ENCODE peak calls at places on chromosomes 4 and X, in nine cellular contexts. R is glutamatergic neuron; B is H9; M is HCT116; P is progenitor cell of endocrine pancreas; D is stomach; C is endothelial cell; A is OCI-LY7; K is CD4-positive, alpha-beta T cell. L is an unnamed sample.

GRCh38 chr4:185608223-185608622 is 72.9 kb upstream of the PDLIM3 start:
- DNase-seq in D (no peak), K (no peak), R (no peak), M (no peak), C (no peak), A (no peak), B (no peak), P (no peak), L (no peak)

GRCh38 chrX:118348186-118348810 is 2.4 kb downstream of the WDR44 start:
- DNase-seq in C (no peak), K (no peak), A (no peak), M (no peak), R (no peak), B (no peak), P (no peak), D (no peak), L (no peak)

GRCh38 chr4:144582105-144582850 is 63.7 kb upstream of the HHIP start:
- DNase-seq in K (no peak), B (no peak), A (no peak), D (no peak), P (no peak), M (no peak), R (no peak), C (no peak), L (no peak)

GRCh38 chrX:150478496-150479492 is 89.6 kb upstream of the MTM1 start:
- DNase-seq in K (no peak), C (no peak), D (no peak), A (no peak), B (no peak), P (no peak), M (no peak), R (no peak), L (no peak)

GRCh38 chr4:169158860-169159259 is 111.9 kb downstream of the SH3RF1 start:
- DNase-seq in P (no peak), B (no peak), C (no peak), M (no peak), K (no peak), D (no peak), R (no peak), A (no peak), L (no peak)

GRCh38 chr4:88523325-88524129 is at the start of gene PYURF:
- DNase-seq in A (peak), B (peak), P (peak), K (peak), D (peak), C (peak), M (peak), R (peak), L (peak)

GRCh38 chr4:132266374-132266773 is 882.7 kb upstream of the PCDH10 start:
- DNase-seq in B (no peak), M (no peak), C (no peak), K (no peak), D (no peak), R (no peak), P (no peak), A (peak), L (no peak)

GRCh38 chr4:52552778-52553177 is 106.3 kb downstream of the USP46 start:
- DNase-seq in B (no peak), P (no peak), C (no peak), A (no peak), R (no peak), M (no peak), D (no peak), K (no peak), L (no peak)

GRCh38 chr4:54719378-54719777 is 61.6 kb downstream of the KIT start:
- DNase-seq in B (no peak), M (no peak), K (no peak), D (no peak), R (no peak), P (no peak), A (no peak), C (no peak), L (no peak)

GRCh38 chrX:69173906-69174305 is 8.7 kb upstream of the PJA1 start:
- DNase-seq in M (no peak), D (no peak), P (no peak), R (peak), C (peak), K (no peak), B (peak), A (no peak), L (no peak)

GRCh38 chr4:1510931-1511330 is 104.7 kb upstream of the NKX1-1 start:
- DNase-seq in R (no peak), D (no peak), M (no peak), C (no peak), A (no peak), K (no peak), B (no peak), P (no peak), L (no peak)

GRCh38 chrX:100643943-100644587 is at the start of gene SRPX2:
- DNase-seq in M (peak), B (no peak), A (no peak), C (no peak), R (no peak), P (no peak), D (no peak), K (no peak), L (no peak)

GRCh38 chr4:9703391-9703790 is 78.0 kb upstream of the DRD5 start:
- DNase-seq in C (peak), B (peak), M (peak), K (peak), R (peak), P (peak), A (peak), D (peak), L (peak)

GRCh38 chr4:144710526-144710912 is 64.6 kb downstream of the HHIP start:
- DNase-seq in D (no peak), P (no peak), B (no peak), K (no peak), A (no peak), R (no peak), M (no peak), C (no peak), L (no peak)

GRCh38 chrX:123188081-123188480 is 4.0 kb downstream of the GRIA3 start:
- DNase-seq in M (no peak), A (no peak), D (no peak), K (no peak), P (no peak), R (no peak), C (no peak), B (no peak), L (no peak)

GRCh38 chrX:103941201-103941975 is 21.0 kb upstream of the TMSB15B start:
- DNase-seq in D (no peak), R (no peak), A (peak), B (no peak), P (no peak), M (no peak), C (no peak), K (no peak), L (no peak)

GRCh38 chrX:98071331-98071730 is 1187.6 kb downstream of the RPA4 start:
- DNase-seq in B (no peak), C (no peak), D (no peak), R (no peak), M (no peak), P (no peak), A (no peak), K (no peak), L (no peak)

GRCh38 chr4:76420901-76421581 is at the start of gene CCDC158:
- DNase-seq in K (no peak), A (no peak), C (no peak), M (no peak), D (peak), B (no peak), R (no peak), P (no peak), L (no peak)

GRCh38 chrX:125436855-125437254 is 117.2 kb downstream of the TEX13C start:
- DNase-seq in B (no peak), D (no peak), K (no peak), C (no peak), A (peak), M (no peak), P (no peak), R (no peak), L (no peak)

GRCh38 chrX:97639526-97639925 is 755.8 kb downstream of the RPA4 start:
- DNase-seq in A (no peak), B (peak), M (no peak), R (peak), K (no peak), D (no peak), C (no peak), P (no peak), L (peak)

GRCh38 chr4:153483432-153484418 is 17.6 kb downstream of the TMEM131L start:
- DNase-seq in P (no peak), A (no peak), B (no peak), C (no peak), D (no peak), R (no peak), K (no peak), M (no peak), L (no peak)

GRCh38 chr4:56552273-56552672 is 46.7 kb downstream of the ARL9 start:
- DNase-seq in K (no peak), B (no peak), M (no peak), A (no peak), C (no peak), R (no peak), P (no peak), D (no peak), L (no peak)

GRCh38 chr4:4605849-4606248 is 64.0 kb upstream of the STX18 start:
- DNase-seq in B (no peak), M (no peak), C (no peak), R (no peak), K (no peak), A (no peak), P (no peak), D (no peak), L (no peak)

GRCh38 chrX:122625239-122625638 is 558.8 kb upstream of the GRIA3 start:
- DNase-seq in P (no peak), A (no peak), M (no peak), K (no peak), D (no peak), C (no peak), B (no peak), R (no peak), L (no peak)

GRCh38 chrX:427812-428725 is 41.4 kb upstream of the PPP2R3B start:
- DNase-seq in C (no peak), R (peak), D (no peak), M (no peak), B (peak), A (peak), K (no peak), P (peak), L (peak)

GRCh38 chr4:120886183-120886582 is 36.3 kb downstream of the PRDM5 start:
- DNase-seq in M (no peak), B (no peak), R (no peak), D (no peak), K (no peak), P (no peak), A (no peak), C (no peak), L (no peak)

GRCh38 chrX:40202456-40202855 is 104.7 kb upstream of the BCOR start:
- DNase-seq in R (no peak), A (no peak), D (no peak), C (no peak), P (no peak), M (no peak), K (no peak), B (no peak), L (no peak)

GRCh38 chr4:15601862-15602261 is 53.3 kb downstream of the FBXL5 start:
- DNase-seq in P (no peak), C (no peak), A (no peak), M (no peak), K (no peak), D (no peak), R (no peak), B (no peak), L (no peak)

GRCh38 chrX:149476513-149476912 is 28.6 kb downstream of the IDS start:
- DNase-seq in B (no peak), D (no peak), K (no peak), R (no peak), C (no peak), A (no peak), M (no peak), P (no peak), L (no peak)

GRCh38 chr4:80043534-80043933 is 29.5 kb downstream of the ANTXR2 start:
- DNase-seq in A (no peak), K (no peak), C (no peak), R (no peak), B (no peak), D (no peak), M (no peak), P (no peak), L (no peak)

GRCh38 chr4:54226399-54227260 is 2.5 kb upstream of the PDGFRA start:
- DNase-seq in B (peak), P (no peak), A (no peak), C (peak), D (no peak), R (peak), M (no peak), K (no peak), L (no peak)

GRCh38 chrX:124232523-124233201 is 99.8 kb upstream of the TEX13D start:
- DNase-seq in B (no peak), D (no peak), A (no peak), K (no peak), R (no peak), M (no peak), P (no peak), C (no peak), L (no peak)

GRCh38 chrX:71164071-71164470 is 19.4 kb downstream of the NLGN3 start:
- DNase-seq in K (no peak), D (no peak), A (no peak), B (no peak), P (no peak), M (no peak), C (no peak), R (no peak), L (no peak)

GRCh38 chrX:119181491-119181890 is 53.9 kb upstream of the KIAA1210 start:
- DNase-seq in D (no peak), B (peak), P (no peak), A (no peak), M (peak), C (peak), K (no peak), R (no peak), L (no peak)

GRCh38 chr4:93828830-93829530 is 427 bp downstream of the ATOH1 start:
- DNase-seq in A (no peak), M (no peak), C (peak), B (peak), P (peak), K (no peak), R (peak), D (no peak), L (peak)

GRCh38 chrX:80747832-80748231 is 61.8 kb downstream of the BRWD3 start:
- DNase-seq in P (no peak), A (no peak), C (no peak), K (no peak), M (no peak), B (no peak), D (no peak), R (no peak), L (no peak)

GRCh38 chr4:16532240-16532990 is 306.1 kb upstream of the TAPT1 start:
- DNase-seq in D (no peak), C (no peak), R (no peak), K (no peak), A (no peak), M (no peak), B (no peak), P (no peak), L (no peak)

GRCh38 chr4:128863314-128864075 is 54.0 kb downstream of the JADE1 start:
- DNase-seq in A (peak), P (peak), B (peak), R (peak), K (peak), C (peak), M (peak), D (peak), L (peak)

DNA sequence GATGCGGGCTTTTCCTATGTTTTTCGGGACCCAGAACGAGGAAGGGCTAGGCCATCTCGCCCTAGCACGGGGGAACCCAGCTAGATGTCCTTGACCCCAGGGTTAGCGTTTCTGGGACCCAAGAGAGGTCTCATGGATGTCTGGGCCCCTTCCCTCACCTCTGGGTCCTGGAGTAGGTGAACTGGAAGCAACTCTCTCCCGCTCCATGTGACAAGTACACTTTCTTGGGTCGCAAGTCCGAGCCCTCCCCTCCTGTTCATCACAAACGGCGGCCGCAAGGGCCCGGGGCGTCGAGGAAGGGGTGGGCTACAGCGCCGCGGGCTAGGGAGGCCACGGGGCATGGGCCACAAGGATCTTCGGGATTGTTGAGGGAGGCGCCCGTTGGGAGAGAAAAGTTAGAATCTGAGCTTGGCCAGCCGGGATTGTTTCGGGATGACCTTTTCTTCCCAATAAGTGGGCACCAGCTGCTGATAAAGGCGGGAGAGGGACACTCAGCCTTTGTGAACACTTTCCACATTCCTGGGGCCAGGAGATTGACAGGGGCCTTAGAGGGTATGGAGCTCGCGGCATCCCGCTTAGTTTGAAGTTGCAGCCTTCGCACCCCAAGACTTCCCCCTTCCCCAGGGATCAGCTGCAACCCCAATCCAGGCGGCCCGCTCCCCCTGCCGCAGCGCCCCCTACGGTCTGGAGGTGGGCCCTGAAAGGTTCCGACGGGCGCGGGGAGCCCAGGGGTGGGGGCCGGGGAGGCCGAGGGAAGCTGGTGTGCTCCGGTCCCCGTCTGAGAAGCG is 137.0 kb upstream of the ZIC3 start:
- DNase-seq in B (peak), C (peak), P (no peak), D (no peak), M (no peak), A (no peak), K (no peak), R (peak), L (no peak)
- TF ChIP-seq CTCF in B (peak), C (no peak), P (peak), D (no peak), M (no peak), A (no peak), K (no peak), R (peak), L (peak)

GRCh38 chrX:151725338-151725614 is 9.3 kb upstream of the CNGA2 start:
- DNase-seq in K (no peak), A (no peak), P (no peak), R (no peak), M (no peak), C (no peak), B (no peak), D (no peak), L (no peak)
- TF ChIP-seq CTCF in K (no peak), A (no peak), P (no peak), R (no peak), M (no peak), C (no peak), B (no peak), D (no peak), L (no peak)

DNA sequence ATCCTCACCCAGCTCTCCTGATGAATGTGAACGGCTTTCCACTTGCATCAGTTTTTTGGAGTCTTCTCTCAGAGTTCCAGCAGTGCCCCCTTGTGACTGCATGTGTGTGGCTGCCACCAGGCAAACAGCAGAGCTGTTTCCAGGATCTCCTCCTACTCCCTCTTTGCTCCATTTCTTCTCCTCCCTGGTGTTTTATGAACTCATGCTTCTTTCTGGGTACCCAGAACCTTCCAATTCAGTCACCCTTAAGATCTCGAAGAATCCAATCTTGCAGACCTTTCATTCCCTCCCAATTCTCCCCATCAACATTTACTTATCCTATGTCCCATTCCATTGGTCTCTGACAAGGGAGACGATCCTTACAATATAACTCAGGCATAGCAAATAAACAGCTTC is 6.8 kb upstream of the TCEANC start:
- DNase-seq in B (peak), C (peak), R (peak), P (peak), M (peak), K (no peak), A (peak), D (peak), L (peak)
- TF ChIP-seq CTCF in B (peak), C (no peak), R (peak), P (peak), M (peak), K (no peak), A (peak), D (peak), L (peak)

DNA sequence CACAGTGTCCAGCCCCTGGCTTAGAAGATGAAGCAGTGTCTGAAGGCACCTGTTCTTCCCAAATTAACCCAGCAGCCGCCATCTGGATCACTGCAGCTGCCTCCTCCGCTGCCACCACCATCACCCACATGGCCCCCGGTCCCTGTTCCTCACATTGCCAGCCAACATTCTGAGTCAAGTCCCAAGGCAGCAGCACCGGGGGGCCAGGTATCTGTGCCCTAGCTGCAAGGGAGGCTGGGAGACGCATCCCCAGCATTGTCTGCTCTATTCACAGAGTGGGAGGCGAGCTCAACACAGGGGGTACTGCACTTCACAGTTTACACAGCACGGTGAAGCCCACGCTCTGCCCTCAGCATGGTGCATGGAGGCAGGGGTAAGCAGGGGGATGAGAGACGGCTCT is 42.3 kb upstream of the MAN2B2 start:
- DNase-seq in M (no peak), B (no peak), D (no peak), K (no peak), R (no peak), C (no peak), A (no peak), P (no peak), L (no peak)
- TF ChIP-seq CTCF in M (no peak), B (no peak), D (no peak), K (no peak), R (no peak), C (no peak), A (no peak), P (no peak), L (no peak)

DNA sequence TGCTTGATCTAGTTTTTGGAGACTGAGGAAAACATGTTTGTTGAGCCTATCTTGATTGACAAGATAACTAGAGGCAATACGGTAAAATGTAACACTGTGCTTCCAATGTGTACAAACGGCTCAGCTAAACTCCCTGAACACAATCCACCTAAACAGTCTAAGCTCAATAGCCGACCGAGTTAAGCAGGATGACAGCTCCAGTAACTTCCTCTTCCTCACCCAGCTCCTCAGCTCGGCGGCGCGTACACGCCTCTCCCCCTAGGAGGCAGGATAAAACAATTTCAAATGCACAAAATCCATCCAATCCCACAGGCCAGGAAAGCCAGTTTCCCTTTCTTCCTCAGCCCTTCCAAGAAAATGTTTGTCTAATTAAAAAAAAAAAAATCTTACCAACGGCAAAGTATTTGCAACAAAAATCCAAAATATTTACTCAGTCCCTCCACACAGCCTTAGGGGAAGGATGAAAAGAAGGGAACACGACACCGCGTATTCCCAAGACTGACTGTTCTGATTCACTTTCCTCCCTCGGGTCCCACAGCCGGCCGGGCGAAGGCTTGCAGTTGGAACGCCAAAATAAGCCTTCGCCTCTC is 996 bp downstream of the CNOT6L start:
- DNase-seq in B (peak), C (peak), R (peak), D (peak), K (peak), P (peak), A (peak), M (peak), L (peak)
- TF ChIP-seq CTCF in B (peak), C (no peak), R (no peak), D (peak), K (peak), P (peak), A (peak), M (peak), L (peak)

GRCh38 chr4:124943938-124944337 is 231.4 kb upstream of the ANKRD50 start:
- DNase-seq in B (no peak), A (no peak), P (no peak), M (peak), C (no peak), R (no peak), K (no peak), D (no peak), L (no peak)
- TF ChIP-seq CTCF in B (no peak), A (no peak), P (no peak), M (peak), C (no peak), R (peak), K (no peak), D (no peak), L (no peak)

GRCh38 chr4:7037425-7037824 is 5.7 kb upstream of the TADA2B start:
- DNase-seq in A (no peak), K (no peak), D (no peak), M (no peak), B (no peak), P (no peak), C (no peak), R (no peak), L (no peak)
- TF ChIP-seq CTCF in A (peak), K (peak), D (no peak), M (peak), B (peak), P (no peak), C (no peak), R (no peak), L (peak)

L was measured in neural crest cell.